ENCODE peak calls at places on chromosomes 11 and 22, in nine cellular contexts. One of them, this sample, is unnamed.

GRCh38 chr11:1153951-1154487 is 3.7 kb upstream of the MUC5AC start:
- DNase-seq in H54: peak
- DNase-seq in hippocampal formation: no peak
- DNase-seq in activated T-cell treated with anti-CD3 and anti-CD28 coated beads, Interleukin-2, amount 50 U/mL, for 4 hours: no peak
- DNase-seq in DMS 273 treated with DMSO at 0.1 percent for 48 hours: no peak
- DNase-seq in stimulated activated effector memory CD8-positive, alpha-beta T cell treated with anti-CD3 and anti-CD28 coated beads, Interleukin-12 subunit alpha, Interleukin-12 subunit beta, amount 100 ng/mL, for 72 hours: no peak
- DNase-seq in A549: peak
- DNase-seq in HS-27A: peak
- DNase-seq in kidney glomerular epithelial cell: peak
- DNase-seq in this sample: peak

GRCh38 chr11:8832571-8833260 is 78.3 kb upstream of the AKIP1 start:
- DNase-seq in kidney glomerular epithelial cell: peak
- DNase-seq in H54: peak
- DNase-seq in A549: no peak
- DNase-seq in DMS 273 treated with DMSO at 0.1 percent for 48 hours: peak
- DNase-seq in HS-27A: peak
- DNase-seq in activated T-cell treated with anti-CD3 and anti-CD28 coated beads, Interleukin-2, amount 50 U/mL, for 4 hours: no peak
- DNase-seq in hippocampal formation: no peak
- DNase-seq in stimulated activated effector memory CD8-positive, alpha-beta T cell treated with anti-CD3 and anti-CD28 coated beads, Interleukin-12 subunit alpha, Interleukin-12 subunit beta, amount 100 ng/mL, for 72 hours: no peak
- DNase-seq in this sample: no peak

GRCh38 chr22:23282089-23282501 is 101.8 kb downstream of the BCR start:
- DNase-seq in kidney glomerular epithelial cell: peak
- DNase-seq in H54: peak
- DNase-seq in HS-27A: peak
- DNase-seq in A549: peak
- DNase-seq in stimulated activated effector memory CD8-positive, alpha-beta T cell treated with anti-CD3 and anti-CD28 coated beads, Interleukin-12 subunit alpha, Interleukin-12 subunit beta, amount 100 ng/mL, for 72 hours: no peak
- DNase-seq in hippocampal formation: peak
- DNase-seq in activated T-cell treated with anti-CD3 and anti-CD28 coated beads, Interleukin-2, amount 50 U/mL, for 4 hours: no peak
- DNase-seq in DMS 273 treated with DMSO at 0.1 percent for 48 hours: peak
- DNase-seq in this sample: no peak

GRCh38 chr11:46721286-46721685 is 2.3 kb downstream of the F2 start:
- DNase-seq in stimulated activated effector memory CD8-positive, alpha-beta T cell treated with anti-CD3 and anti-CD28 coated beads, Interleukin-12 subunit alpha, Interleukin-12 subunit beta, amount 100 ng/mL, for 72 hours: no peak
- DNase-seq in kidney glomerular epithelial cell: no peak
- DNase-seq in A549: no peak
- DNase-seq in DMS 273 treated with DMSO at 0.1 percent for 48 hours: no peak
- DNase-seq in H54: no peak
- DNase-seq in activated T-cell treated with anti-CD3 and anti-CD28 coated beads, Interleukin-2, amount 50 U/mL, for 4 hours: no peak
- DNase-seq in HS-27A: no peak
- DNase-seq in hippocampal formation: no peak
- DNase-seq in this sample: no peak

GRCh38 chr22:39463931-39464390 is 7.1 kb downstream of the MGAT3 start:
- DNase-seq in stimulated activated effector memory CD8-positive, alpha-beta T cell treated with anti-CD3 and anti-CD28 coated beads, Interleukin-12 subunit alpha, Interleukin-12 subunit beta, amount 100 ng/mL, for 72 hours: no peak
- DNase-seq in hippocampal formation: peak
- DNase-seq in activated T-cell treated with anti-CD3 and anti-CD28 coated beads, Interleukin-2, amount 50 U/mL, for 4 hours: no peak
- DNase-seq in H54: no peak
- DNase-seq in DMS 273 treated with DMSO at 0.1 percent for 48 hours: no peak
- DNase-seq in kidney glomerular epithelial cell: no peak
- DNase-seq in HS-27A: no peak
- DNase-seq in A549: no peak
- DNase-seq in this sample: no peak

GRCh38 chr11:1557904-1558831 is 13.9 kb downstream of the DUSP8 start:
- DNase-seq in H54: peak
- DNase-seq in activated T-cell treated with anti-CD3 and anti-CD28 coated beads, Interleukin-2, amount 50 U/mL, for 4 hours: no peak
- DNase-seq in DMS 273 treated with DMSO at 0.1 percent for 48 hours: no peak
- DNase-seq in hippocampal formation: no peak
- DNase-seq in A549: peak
- DNase-seq in kidney glomerular epithelial cell: peak
- DNase-seq in stimulated activated effector memory CD8-positive, alpha-beta T cell treated with anti-CD3 and anti-CD28 coated beads, Interleukin-12 subunit alpha, Interleukin-12 subunit beta, amount 100 ng/mL, for 72 hours: no peak
- DNase-seq in HS-27A: peak
- DNase-seq in this sample: no peak

GRCh38 chr11:2908130-2908529 is 21.1 kb downstream of the PHLDA2 start:
- DNase-seq in DMS 273 treated with DMSO at 0.1 percent for 48 hours: no peak
- DNase-seq in A549: no peak
- DNase-seq in stimulated activated effector memory CD8-positive, alpha-beta T cell treated with anti-CD3 and anti-CD28 coated beads, Interleukin-12 subunit alpha, Interleukin-12 subunit beta, amount 100 ng/mL, for 72 hours: no peak
- DNase-seq in activated T-cell treated with anti-CD3 and anti-CD28 coated beads, Interleukin-2, amount 50 U/mL, for 4 hours: no peak
- DNase-seq in hippocampal formation: no peak
- DNase-seq in HS-27A: no peak
- DNase-seq in H54: no peak
- DNase-seq in kidney glomerular epithelial cell: no peak
- DNase-seq in this sample: no peak

GRCh38 chr22:49599691-49600451 is 227.8 kb downstream of the BRD1 start:
- DNase-seq in stimulated activated effector memory CD8-positive, alpha-beta T cell treated with anti-CD3 and anti-CD28 coated beads, Interleukin-12 subunit alpha, Interleukin-12 subunit beta, amount 100 ng/mL, for 72 hours: no peak
- DNase-seq in hippocampal formation: no peak
- DNase-seq in HS-27A: no peak
- DNase-seq in A549: no peak
- DNase-seq in activated T-cell treated with anti-CD3 and anti-CD28 coated beads, Interleukin-2, amount 50 U/mL, for 4 hours: no peak
- DNase-seq in kidney glomerular epithelial cell: no peak
- DNase-seq in DMS 273 treated with DMSO at 0.1 percent for 48 hours: no peak
- DNase-seq in H54: no peak
- DNase-seq in this sample: no peak

GRCh38 chr11:15536438-15536837 is 421.7 kb downstream of the INSC start:
- DNase-seq in HS-27A: no peak
- DNase-seq in kidney glomerular epithelial cell: no peak
- DNase-seq in stimulated activated effector memory CD8-positive, alpha-beta T cell treated with anti-CD3 and anti-CD28 coated beads, Interleukin-12 subunit alpha, Interleukin-12 subunit beta, amount 100 ng/mL, for 72 hours: no peak
- DNase-seq in activated T-cell treated with anti-CD3 and anti-CD28 coated beads, Interleukin-2, amount 50 U/mL, for 4 hours: no peak
- DNase-seq in hippocampal formation: no peak
- DNase-seq in A549: no peak
- DNase-seq in H54: no peak
- DNase-seq in DMS 273 treated with DMSO at 0.1 percent for 48 hours: no peak
- DNase-seq in this sample: no peak

GRCh38 chr11:124882339-124883071 is 15.2 kb downstream of the ROBO4 start:
- DNase-seq in DMS 273 treated with DMSO at 0.1 percent for 48 hours: no peak
- DNase-seq in A549: no peak
- DNase-seq in HS-27A: no peak
- DNase-seq in hippocampal formation: no peak
- DNase-seq in activated T-cell treated with anti-CD3 and anti-CD28 coated beads, Interleukin-2, amount 50 U/mL, for 4 hours: no peak
- DNase-seq in kidney glomerular epithelial cell: no peak
- DNase-seq in stimulated activated effector memory CD8-positive, alpha-beta T cell treated with anti-CD3 and anti-CD28 coated beads, Interleukin-12 subunit alpha, Interleukin-12 subunit beta, amount 100 ng/mL, for 72 hours: no peak
- DNase-seq in H54: no peak
- DNase-seq in this sample: no peak

GRCh38 chr11:118660646-118661424 is 18.6 kb downstream of the TREH start:
- DNase-seq in H54: no peak
- DNase-seq in DMS 273 treated with DMSO at 0.1 percent for 48 hours: no peak
- DNase-seq in hippocampal formation: no peak
- DNase-seq in activated T-cell treated with anti-CD3 and anti-CD28 coated beads, Interleukin-2, amount 50 U/mL, for 4 hours: no peak
- DNase-seq in HS-27A: no peak
- DNase-seq in stimulated activated effector memory CD8-positive, alpha-beta T cell treated with anti-CD3 and anti-CD28 coated beads, Interleukin-12 subunit alpha, Interleukin-12 subunit beta, amount 100 ng/mL, for 72 hours: no peak
- DNase-seq in A549: no peak
- DNase-seq in kidney glomerular epithelial cell: no peak
- DNase-seq in this sample: no peak

GRCh38 chr11:76658651-76659650 is 11.6 kb downstream of the LRRC32 start:
- DNase-seq in kidney glomerular epithelial cell: no peak
- DNase-seq in H54: no peak
- DNase-seq in A549: no peak
- DNase-seq in HS-27A: no peak
- DNase-seq in DMS 273 treated with DMSO at 0.1 percent for 48 hours: no peak
- DNase-seq in hippocampal formation: no peak
- DNase-seq in stimulated activated effector memory CD8-positive, alpha-beta T cell treated with anti-CD3 and anti-CD28 coated beads, Interleukin-12 subunit alpha, Interleukin-12 subunit beta, amount 100 ng/mL, for 72 hours: no peak
- DNase-seq in activated T-cell treated with anti-CD3 and anti-CD28 coated beads, Interleukin-2, amount 50 U/mL, for 4 hours: no peak
- DNase-seq in this sample: peak

GRCh38 chr11:774873-775592 is 2.3 kb downstream of the GATD1 start:
- DNase-seq in HS-27A: no peak
- DNase-seq in A549: no peak
- DNase-seq in stimulated activated effector memory CD8-positive, alpha-beta T cell treated with anti-CD3 and anti-CD28 coated beads, Interleukin-12 subunit alpha, Interleukin-12 subunit beta, amount 100 ng/mL, for 72 hours: no peak
- DNase-seq in DMS 273 treated with DMSO at 0.1 percent for 48 hours: no peak
- DNase-seq in hippocampal formation: no peak
- DNase-seq in H54: no peak
- DNase-seq in kidney glomerular epithelial cell: no peak
- DNase-seq in activated T-cell treated with anti-CD3 and anti-CD28 coated beads, Interleukin-2, amount 50 U/mL, for 4 hours: no peak
- DNase-seq in this sample: peak

GRCh38 chr22:29030016-29030617 is 31.5 kb downstream of the C22orf31 start:
- DNase-seq in activated T-cell treated with anti-CD3 and anti-CD28 coated beads, Interleukin-2, amount 50 U/mL, for 4 hours: no peak
- DNase-seq in kidney glomerular epithelial cell: peak
- DNase-seq in H54: no peak
- DNase-seq in hippocampal formation: no peak
- DNase-seq in DMS 273 treated with DMSO at 0.1 percent for 48 hours: no peak
- DNase-seq in HS-27A: no peak
- DNase-seq in A549: no peak
- DNase-seq in stimulated activated effector memory CD8-positive, alpha-beta T cell treated with anti-CD3 and anti-CD28 coated beads, Interleukin-12 subunit alpha, Interleukin-12 subunit beta, amount 100 ng/mL, for 72 hours: no peak
- DNase-seq in this sample: no peak

GRCh38 chr22:45578524-45579147 is 76.0 kb downstream of the FBLN1 start:
- DNase-seq in DMS 273 treated with DMSO at 0.1 percent for 48 hours: no peak
- DNase-seq in H54: no peak
- DNase-seq in hippocampal formation: no peak
- DNase-seq in stimulated activated effector memory CD8-positive, alpha-beta T cell treated with anti-CD3 and anti-CD28 coated beads, Interleukin-12 subunit alpha, Interleukin-12 subunit beta, amount 100 ng/mL, for 72 hours: no peak
- DNase-seq in HS-27A: no peak
- DNase-seq in kidney glomerular epithelial cell: no peak
- DNase-seq in activated T-cell treated with anti-CD3 and anti-CD28 coated beads, Interleukin-2, amount 50 U/mL, for 4 hours: no peak
- DNase-seq in A549: no peak
- DNase-seq in this sample: peak

This sample was measured in chondrocyte.